ENCODE peak calls at places on chromosomes 6 and 20, in ten cellular contexts. G is cardiac muscle cell; E is body of pancreas; C is endothelial cell of umbilical vein; J is CD8-positive, alpha-beta T cell; D is uterus; S is HCT116; V is heart left ventricle; Y is hepatocyte; B is aorta. H is an unnamed sample. For H3K27me3, H3K4me1 and H3K36me3, the result is how much of the 10 kb centered on the place peaks cover.

GRCh38 chr6:154615483-154616025 is 105.1 kb upstream of the CNKSR3 start:
- DNase-seq in J (no peak), V (peak), S (peak), C (peak), G (peak), B (peak), Y (peak), E (peak), D (peak), H (peak)

GRCh38 chr20:48171071-48171470 is 385.8 kb upstream of the SULF2 start:
- DNase-seq in G (no peak), J (no peak), E (no peak), S (no peak), Y (no peak), C (no peak), V (no peak), B (no peak), D (no peak), H (no peak)

GRCh38 chr6:117463762-117464665 is 18.5 kb upstream of the DCBLD1 start:
- DNase-seq in Y (peak), G (peak), J (no peak), V (no peak), C (peak), D (no peak), B (no peak), E (no peak), S (no peak), H (no peak)

GRCh38 chr6:127100510-127101140 is 17.8 kb upstream of the RSPO3 start:
- DNase-seq in C (peak), D (no peak), V (no peak), S (no peak), J (no peak), G (peak), B (no peak), Y (no peak), E (no peak), H (no peak)

GRCh38 chr20:49567421-49568256 is at the start of gene PTGIS:
- DNase-seq in E (no peak), G (peak), B (peak), D (peak), Y (peak), V (peak), C (no peak), S (no peak), J (no peak), H (peak)

GRCh38 chr20:45354423-45355208 is 6.4 kb upstream of the SDC4 start:
- DNase-seq in G (peak), E (no peak), B (no peak), Y (no peak), D (no peak), V (no peak), J (no peak), C (no peak), S (no peak), H (no peak)

GRCh38 chr6:163249651-163250101 is 164.8 kb upstream of the QKI start:
- DNase-seq in Y (no peak), V (no peak), D (no peak), S (no peak), B (no peak), J (no peak), C (no peak), G (no peak), E (no peak), H (no peak)

GRCh38 chr6:37695857-37696219 is 1.8 kb downstream of the MDGA1 start:
- DNase-seq in J (no peak), V (no peak), E (no peak), C (peak), S (no peak), D (no peak), B (peak), Y (no peak), G (peak), H (no peak)

GRCh38 chr6:17493286-17493685 is 99.9 kb downstream of the CAP2 start:
- DNase-seq in B (no peak), D (peak), C (peak), V (no peak), Y (no peak), S (no peak), G (peak), E (no peak), J (no peak), H (no peak)

GRCh38 chr20:58650181-58650775 is 805 bp upstream of the STX16 start:
- DNase-seq in E (peak), D (no peak), V (peak), C (no peak), B (no peak), G (peak), S (no peak), Y (peak), J (no peak), H (peak)

GRCh38 chr6:5094327-5094726 is 9.2 kb downstream of the PPP1R3G start:
- DNase-seq in C (no peak), Y (no peak), G (peak), E (no peak), B (no peak), D (no peak), V (no peak), S (no peak), J (no peak), H (no peak)

GRCh38 chr6:41371992-41372525 is 36.7 kb downstream of the NCR2 start:
- DNase-seq in B (no peak), G (peak), E (no peak), C (no peak), Y (peak), S (no peak), V (peak), D (no peak), J (no peak), H (peak)
- H3K27me3 ChIP-seq in B (under half), G (half or more), E (under half), C (half or more), Y (half or more), S (under half), V (under half), D (under half), J (under half), H (half or more)

GRCh38 chr6:43797919-43798318 is 27.9 kb downstream of the VEGFA start:
- DNase-seq in J (no peak), B (peak), D (no peak), V (no peak), S (no peak), Y (no peak), C (no peak), G (no peak), E (no peak), H (peak)

GRCh38 chr6:43799671-43800623 is 29.9 kb downstream of the VEGFA start:
- DNase-seq in Y (no peak), C (no peak), D (no peak), B (no peak), G (no peak), E (no peak), V (no peak), S (no peak), J (no peak), H (no peak)

GRCh38 chr6:43796168-43796567 is 26.2 kb downstream of the VEGFA start:
- DNase-seq in G (no peak), C (no peak), J (no peak), D (no peak), B (no peak), V (no peak), E (no peak), S (no peak), Y (no peak), H (no peak)

GRCh38 chr6:43798688-43799444 is 28.9 kb downstream of the VEGFA start:
- DNase-seq in D (peak), B (peak), V (peak), J (no peak), C (peak), E (peak), S (peak), Y (peak), G (peak), H (peak)

DNA sequence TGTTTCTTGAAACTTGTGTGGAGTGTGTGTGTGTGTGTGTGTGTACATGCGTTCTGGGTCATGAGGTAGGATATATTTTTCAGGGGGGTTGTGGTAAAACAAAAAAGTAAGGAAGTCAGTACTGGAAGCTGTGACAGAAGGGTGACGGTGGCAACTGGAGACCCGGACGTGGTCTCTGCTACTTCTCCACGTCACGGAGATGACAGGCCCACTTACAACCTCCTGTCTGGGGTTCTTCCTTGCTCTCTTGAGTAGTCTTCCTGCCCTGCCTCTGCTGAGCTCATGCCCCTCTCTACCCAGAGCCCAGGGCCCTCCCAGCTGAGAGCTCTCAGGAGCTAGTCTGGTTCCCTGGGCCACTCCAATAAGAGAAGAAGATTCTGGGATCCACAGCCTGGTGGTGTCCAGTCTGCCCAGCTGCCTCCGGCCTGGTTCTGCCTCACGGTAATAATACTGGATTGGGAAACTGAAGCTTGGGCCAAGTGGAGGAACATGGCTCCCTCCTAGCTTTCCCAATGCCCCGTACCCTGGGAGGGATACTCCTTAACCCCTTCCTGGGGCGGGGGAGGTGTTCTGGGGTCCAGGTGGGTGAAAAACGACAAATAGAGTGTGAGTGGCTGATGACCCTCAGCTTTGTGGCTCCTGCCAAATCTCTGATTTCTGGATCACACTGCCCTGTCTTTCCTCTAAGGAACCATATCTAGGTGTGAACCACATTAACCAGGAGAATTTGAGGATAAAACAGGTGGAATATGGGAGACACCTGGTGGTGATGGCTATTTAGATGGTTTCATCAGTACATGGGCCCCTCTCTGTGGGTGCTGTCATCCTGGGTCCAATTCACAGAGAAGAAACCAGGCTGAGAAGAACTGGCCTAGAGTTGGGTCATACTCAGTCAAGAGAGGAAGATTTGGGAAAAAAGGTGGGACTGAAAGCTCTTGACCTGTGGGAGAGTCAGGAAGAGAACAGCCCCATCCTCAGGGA is 27.2 kb downstream of the VEGFA start:
- DNase-seq in S (no peak), J (no peak), E (no peak), C (no peak), G (no peak), D (no peak), V (no peak), Y (no peak), B (no peak), H (peak)
- H3K4me1 ChIP-seq in S (under half), J (under half), E (under half), C (under half), G (half or more), D (under half), V (under half), Y (under half), B (under half), H (half or more)

GRCh38 chr6:43681303-43681702 is 6.3 kb downstream of the MRPS18A start:
- DNase-seq in B (peak), D (no peak), J (no peak), C (no peak), V (no peak), S (no peak), G (no peak), Y (no peak), E (no peak), H (no peak)
- H3K36me3 ChIP-seq in B (under half), D (under half), J (under half), C (under half), V (half or more), S (under half), G (under half), Y (under half), E (under half), H (under half)

GRCh38 chr20:34008477-34008876 is 14.8 kb downstream of the RALY start:
- DNase-seq in G (no peak), E (no peak), B (no peak), V (no peak), C (no peak), J (no peak), S (no peak), Y (no peak), D (no peak), H (no peak)
- H3K27me3 ChIP-seq in G (under half), E (under half), B (under half), V (under half), C (under half), J (under half), S (under half), Y (under half), D (under half), H (under half)

DNA sequence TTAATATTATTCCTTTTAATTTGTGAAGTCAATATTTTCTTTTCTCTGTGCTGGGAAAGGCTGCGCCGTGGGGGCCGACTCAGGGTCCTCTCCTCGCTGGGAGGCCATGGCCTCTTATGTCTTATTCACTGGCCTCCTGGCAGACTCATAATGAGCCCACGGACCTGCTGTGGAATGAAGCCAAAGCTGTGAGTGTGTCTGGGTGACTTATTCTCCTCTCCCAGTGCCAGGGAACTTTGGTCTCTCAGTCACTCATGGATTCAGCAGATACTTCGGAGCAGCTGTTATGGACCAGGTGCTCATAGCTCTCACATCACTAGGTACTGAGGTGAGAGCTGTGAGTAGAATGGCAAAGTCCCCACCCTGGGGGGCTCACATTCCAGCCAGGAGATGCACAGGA is 297.6 kb downstream of the CDH26 start:
- DNase-seq in J (no peak), S (no peak), G (no peak), Y (no peak), C (no peak), D (no peak), V (no peak), B (no peak), E (no peak), H (no peak)
- H3K4me1 ChIP-seq in J (under half), S (under half), G (under half), Y (under half), C (under half), D (under half), V (under half), B (under half), E (under half), H (under half)

GRCh38 chr6:85632164-85632942 is 10.3 kb downstream of the SYNCRIP start:
- DNase-seq in E (no peak), V (no peak), S (no peak), D (no peak), C (no peak), Y (no peak), B (no peak), J (no peak), G (no peak), H (no peak)

GRCh38 chr6:85641522-85641915 is 1.2 kb downstream of the SYNCRIP start:
- DNase-seq in E (no peak), V (no peak), J (no peak), D (no peak), G (no peak), Y (no peak), C (peak), B (no peak), S (no peak), H (no peak)

GRCh38 chr6:85641916-85642773 is 541 bp downstream of the SYNCRIP start:
- DNase-seq in G (peak), V (peak), E (peak), C (peak), S (no peak), B (peak), D (peak), J (peak), Y (peak), H (peak)

GRCh38 chr6:85640806-85641205 is 1.9 kb downstream of the SYNCRIP start:
- DNase-seq in G (no peak), D (no peak), E (no peak), V (no peak), B (no peak), S (no peak), C (peak), J (no peak), Y (no peak), H (no peak)

DNA sequence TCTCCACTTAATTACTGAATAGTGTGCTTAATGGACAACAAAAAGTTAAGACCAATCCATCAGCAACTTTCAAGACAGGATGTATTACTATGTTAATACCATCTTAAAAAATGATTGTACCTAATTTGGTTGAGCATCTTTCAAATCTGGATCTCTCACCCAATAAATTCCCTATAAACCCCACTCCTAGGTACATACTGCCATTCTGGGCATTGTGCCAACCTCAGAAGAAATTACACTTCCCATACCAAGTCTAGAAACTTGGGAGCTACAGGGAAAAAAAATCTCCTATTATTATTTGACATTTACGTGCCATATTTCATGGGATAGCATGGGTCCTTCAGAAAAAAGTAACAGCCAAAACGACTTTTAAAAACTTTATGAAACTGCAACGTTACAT is 5.1 kb downstream of the SYNCRIP start:
- DNase-seq in J (no peak), C (no peak), G (no peak), V (no peak), B (no peak), Y (no peak), E (no peak), D (no peak), S (no peak), H (no peak)
- H3K36me3 ChIP-seq in J (under half), C (under half), G (half or more), V (half or more), B (under half), Y (under half), E (under half), D (under half), S (half or more), H (under half)

GRCh38 chr6:35804996-35805736 is at the start of gene LHFPL5:
- DNase-seq in Y (peak), J (peak), D (no peak), B (peak), G (peak), C (peak), E (peak), S (no peak), V (peak), H (no peak)
- H3K27me3 ChIP-seq in Y (under half), J (under half), D (under half), B (under half), G (under half), C (under half), E (under half), S (under half), V (under half), H (under half)

GRCh38 chr6:52539607-52540006 is 37.3 kb downstream of the TRAM2 start:
- DNase-seq in C (no peak), J (no peak), E (no peak), B (no peak), G (no peak), V (no peak), D (no peak), Y (no peak), S (no peak), H (no peak)

GRCh38 chr6:52540286-52540902 is 36.5 kb downstream of the TRAM2 start:
- DNase-seq in J (no peak), G (no peak), S (no peak), V (no peak), D (no peak), B (no peak), C (no peak), Y (no peak), E (no peak), H (no peak)

GRCh38 chr6:52538252-52538905 is 38.5 kb downstream of the TRAM2 start:
- DNase-seq in C (no peak), E (no peak), V (no peak), S (no peak), J (no peak), G (no peak), D (no peak), B (no peak), Y (no peak), H (no peak)

GRCh38 chr6:52537001-52537753 is 39.7 kb downstream of the TRAM2 start:
- DNase-seq in V (no peak), G (no peak), J (no peak), S (no peak), D (no peak), Y (no peak), C (peak), B (no peak), E (no peak), H (no peak)

DNA sequence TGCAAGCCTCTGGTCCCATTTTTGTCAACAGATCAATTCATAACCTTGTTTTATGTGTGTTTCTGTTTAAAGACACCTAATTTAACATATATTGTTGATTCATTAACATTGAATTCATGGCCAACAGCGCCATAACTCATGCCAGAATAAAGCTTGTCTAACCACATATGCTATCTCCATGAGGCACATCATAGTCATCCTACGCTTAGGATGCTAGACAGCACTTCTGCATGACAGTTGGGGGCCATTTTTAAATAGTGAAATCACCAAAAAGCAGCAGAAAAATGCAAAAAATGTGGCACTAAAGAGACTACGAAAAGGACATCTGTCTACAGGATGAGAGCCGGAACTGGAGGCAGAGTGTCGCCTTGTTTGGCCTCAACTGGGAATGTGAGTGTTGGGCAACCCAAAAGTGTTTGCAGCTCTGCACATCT is 37.9 kb downstream of the TRAM2 start:
- DNase-seq in G (peak), C (no peak), E (no peak), D (no peak), J (no peak), S (no peak), V (no peak), B (no peak), Y (no peak), H (no peak)
- H3K4me1 ChIP-seq in G (under half), C (half or more), E (under half), D (under half), J (under half), S (under half), V (under half), B (under half), Y (under half), H (under half)

DNA sequence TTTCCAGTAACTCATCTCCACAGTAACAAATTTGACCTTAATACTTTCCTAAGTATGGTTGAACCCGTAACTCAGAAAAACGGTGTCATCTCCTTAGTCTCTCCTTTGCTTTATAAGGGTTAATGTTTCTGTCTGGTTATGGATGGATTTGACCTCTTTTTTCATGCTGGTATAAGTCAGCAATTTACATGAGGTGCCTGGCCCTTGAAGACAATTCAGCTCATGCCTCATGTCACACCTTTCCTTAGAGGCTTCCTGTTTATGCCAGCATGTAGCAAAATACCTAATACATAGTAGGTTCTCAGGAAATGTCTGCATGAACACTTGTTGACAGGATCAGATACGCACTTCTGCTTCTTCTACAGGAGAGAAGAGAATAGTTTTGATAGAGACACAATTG is 37.7 kb upstream of the C20orf144 start:
- DNase-seq in S (no peak), C (no peak), Y (no peak), G (no peak), J (no peak), V (no peak), E (no peak), B (no peak), D (no peak), H (no peak)
- H3K36me3 ChIP-seq in S (under half), C (under half), Y (under half), G (half or more), J (under half), V (under half), E (under half), B (under half), D (under half), H (under half)

GRCh38 chr6:130583268-130583667 is 217.5 kb downstream of the TMEM200A start:
- DNase-seq in Y (no peak), E (no peak), S (no peak), B (no peak), C (no peak), V (no peak), G (no peak), J (no peak), D (no peak), H (peak)

GRCh38 chr6:130587778-130588520 is 222.1 kb downstream of the TMEM200A start:
- DNase-seq in C (no peak), V (no peak), J (no peak), B (no peak), E (no peak), S (no peak), Y (no peak), G (peak), D (no peak), H (no peak)

GRCh38 chr6:130585587-130585986 is 219.8 kb downstream of the TMEM200A start:
- DNase-seq in S (no peak), V (no peak), G (no peak), E (no peak), C (no peak), D (no peak), B (no peak), Y (no peak), J (no peak), H (no peak)
- H3K27me3 ChIP-seq in S (under half), V (under half), G (under half), E (under half), C (under half), D (under half), B (under half), Y (under half), J (under half), H (under half)

H was measured in left lung.